ENCODE peak calls at places on chromosomes 5 and 9, in five cellular contexts. K, D, X, C and V are unnamed samples. For H3K4me1, the result is how much of the 10 kb centered on the place peaks cover.

GRCh38 chr5:139600336-139600949 is 39.3 kb downstream of the UBE2D2 start:
- DNase-seq in K (no peak), D (peak), X (no peak), C (peak), V (no peak)

GRCh38 chr5:55636711-55637110 is 75.4 kb downstream of the SLC38A9 start:
- DNase-seq in K (no peak), D (peak), X (no peak), C (peak), V (peak)

GRCh38 chr5:9059920-9060691 is 485.8 kb downstream of the SEMA5A start:
- DNase-seq in K (no peak), D (peak), X (no peak), C (peak), V (peak)

GRCh38 chr5:163456029-163456589 is 3.8 kb downstream of the NUDCD2 start:
- DNase-seq in K (no peak), D (no peak), X (no peak), C (no peak), V (no peak)

GRCh38 chr9:18605763-18606162 is 131.8 kb downstream of the ADAMTSL1 start:
- DNase-seq in K (no peak), D (peak), X (no peak), C (peak), V (peak)

GRCh38 chr9:106682420-106682819 is 180.5 kb upstream of the ZNF462 start:
- DNase-seq in K (no peak), D (no peak), X (no peak), C (peak), V (peak)

GRCh38 chr9:124456341-124457078 is 6.3 kb downstream of the ADGRD2 start:
- DNase-seq in K (no peak), D (no peak), X (no peak), C (no peak), V (no peak)

GRCh38 chr5:62268792-62269191 is 37.2 kb upstream of the KIF2A start:
- DNase-seq in K (no peak), D (no peak), X (no peak), C (no peak), V (no peak)

GRCh38 chr5:2919310-2920018 is 168.0 kb upstream of the IRX2 start:
- DNase-seq in K (no peak), D (no peak), X (no peak), C (no peak), V (no peak)

GRCh38 chr5:39040875-39041274 is 33.3 kb downstream of the RICTOR start:
- DNase-seq in K (no peak), D (no peak), X (no peak), C (no peak), V (no peak)

GRCh38 chr5:54778783-54779182 is 206.6 kb downstream of the ESM1 start:
- DNase-seq in K (no peak), D (no peak), X (no peak), C (no peak), V (no peak)

GRCh38 chr9:87684627-87685204 is 41.2 kb upstream of the CTSL start:
- DNase-seq in K (peak), D (peak), X (peak), C (peak), V (peak)

GRCh38 chr9:111916234-111916645 is 19.6 kb downstream of the UGCG start:
- DNase-seq in K (no peak), D (no peak), X (no peak), C (peak), V (no peak)

GRCh38 chr5:109105631-109106267 is 304.0 kb downstream of the PJA2 start:
- DNase-seq in K (no peak), D (peak), X (no peak), C (peak), V (peak)

GRCh38 chr5:154356256-154356655 is 89.5 kb upstream of the SAP30L start:
- DNase-seq in K (no peak), D (peak), X (no peak), C (no peak), V (no peak)

GRCh38 chr5:150124111-150124557 is 31.5 kb downstream of the PDGFRB start:
- DNase-seq in K (no peak), D (no peak), X (no peak), C (no peak), V (no peak)

GRCh38 chr9:129626944-129627297 is 958 bp downstream of the NTMT1 start:
- DNase-seq in K (no peak), D (peak), X (no peak), C (peak), V (peak)

GRCh38 chr5:78587081-78587774 is 61.3 kb downstream of the LHFPL2 start:
- DNase-seq in K (no peak), D (no peak), X (no peak), C (no peak), V (no peak)

GRCh38 chr5:36422957-36423356 is 121.3 kb upstream of the RANBP3L start:
- DNase-seq in K (no peak), D (no peak), X (no peak), C (no peak), V (no peak)

GRCh38 chr5:112097768-112098167 is 321.3 kb downstream of the EPB41L4A start:
- DNase-seq in K (no peak), D (no peak), X (no peak), C (no peak), V (no peak)

DNA sequence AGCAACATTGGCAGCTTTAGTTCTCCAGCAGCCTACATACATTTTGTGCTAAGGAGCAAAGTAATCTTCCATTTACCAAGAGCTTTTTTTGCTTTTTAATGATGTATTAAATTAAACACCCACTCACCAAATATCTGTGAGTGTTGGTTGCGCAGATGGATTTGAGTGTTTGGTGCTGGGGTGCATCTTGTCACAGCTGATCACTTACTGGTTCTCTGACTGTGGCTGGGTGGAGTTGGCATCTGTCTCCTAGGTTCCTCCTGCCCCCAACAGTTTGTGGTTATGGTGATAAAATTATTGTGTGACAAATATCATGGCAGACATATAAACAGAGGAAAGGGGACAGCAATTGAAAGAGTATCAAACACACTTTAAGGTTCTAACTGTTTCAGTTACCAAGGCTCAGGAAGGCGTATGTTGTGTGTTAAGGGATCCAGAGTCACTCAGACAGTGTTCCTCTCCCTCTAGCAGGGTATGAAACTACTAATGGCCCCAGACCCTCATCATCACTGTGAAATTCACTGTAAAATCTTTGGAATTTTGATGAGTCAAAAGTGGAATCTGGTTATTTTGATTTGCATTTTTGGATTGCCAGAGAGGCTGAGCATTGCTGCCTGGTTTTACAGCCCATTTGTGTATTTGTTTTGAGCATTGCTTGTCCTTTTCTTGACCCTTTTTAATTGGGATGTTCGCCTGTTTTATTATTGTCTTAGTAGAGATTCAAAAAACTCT is 81.7 kb downstream of the PDE8B start:
- DNase-seq in K (no peak), D (peak), X (no peak), C (peak), V (no peak)
- H3K4me1 ChIP-seq in K (under half), D (under half), X (under half), C (under half), V (under half)

GRCh38 chr5:91382530-91383026 is 539 bp downstream of the ARRDC3 start:
- DNase-seq in K (peak), D (peak), X (no peak), C (peak), V (peak)

GRCh38 chr5:91379602-91380490 is 3.3 kb downstream of the ARRDC3 start:
- DNase-seq in K (peak), D (peak), X (peak), C (peak), V (peak)

GRCh38 chr5:91381774-91382492 is 1.2 kb downstream of the ARRDC3 start:
- DNase-seq in K (peak), D (peak), X (no peak), C (peak), V (peak)

GRCh38 chr5:91380491-91381133 is 2.5 kb downstream of the ARRDC3 start:
- DNase-seq in K (peak), D (peak), X (peak), C (peak), V (peak)

DNA sequence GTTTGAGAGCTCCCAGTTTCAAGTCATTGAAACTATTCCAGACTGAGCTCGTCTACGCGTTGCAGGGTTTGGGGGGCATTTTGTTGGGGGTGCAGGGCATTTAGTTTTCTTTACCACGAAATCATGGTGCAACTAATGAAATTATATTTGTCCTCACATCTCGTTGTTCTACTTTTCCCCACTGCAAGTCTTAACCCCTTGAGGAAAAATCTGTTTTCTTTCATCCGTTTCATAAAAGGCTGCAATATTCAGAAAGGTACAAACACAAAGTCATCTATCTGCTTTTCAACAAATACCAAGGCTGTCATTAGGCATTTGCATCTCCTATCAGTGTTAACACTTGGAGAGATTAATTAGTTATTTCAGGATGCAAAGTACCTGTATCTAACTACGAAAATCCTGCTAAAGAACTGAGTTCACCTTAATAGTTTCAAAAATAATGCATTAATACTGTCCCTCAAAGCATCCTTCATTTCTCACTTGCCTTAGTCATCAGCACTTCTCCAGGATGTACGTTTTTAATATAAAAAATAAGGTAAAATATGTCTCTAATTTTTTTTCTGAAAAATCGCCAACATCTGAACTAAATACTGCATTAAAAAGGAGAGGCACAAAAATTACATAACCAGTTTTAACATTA is 1.9 kb downstream of the ARRDC3 start:
- DNase-seq in K (peak), D (no peak), X (no peak), C (no peak), V (no peak)
- H2BK120ac ChIP-seq in K (no peak), D (no peak), X (no peak), C (no peak), V (no peak)

GRCh38 chr9:133144887-133145466 is 18.7 kb downstream of the GBGT1 start:
- DNase-seq in K (no peak), D (peak), X (no peak), C (peak), V (no peak)

GRCh38 chr9:133144142-133144886 is 19.4 kb downstream of the GBGT1 start:
- DNase-seq in K (peak), D (peak), X (peak), C (peak), V (peak)

GRCh38 chr9:133143639-133144141 is 20.0 kb downstream of the GBGT1 start:
- DNase-seq in K (no peak), D (no peak), X (no peak), C (no peak), V (no peak)

GRCh38 chr9:133141833-133142594 is 21.0 kb upstream of the RALGDS start:
- DNase-seq in K (no peak), D (no peak), X (no peak), C (no peak), V (no peak)

DNA sequence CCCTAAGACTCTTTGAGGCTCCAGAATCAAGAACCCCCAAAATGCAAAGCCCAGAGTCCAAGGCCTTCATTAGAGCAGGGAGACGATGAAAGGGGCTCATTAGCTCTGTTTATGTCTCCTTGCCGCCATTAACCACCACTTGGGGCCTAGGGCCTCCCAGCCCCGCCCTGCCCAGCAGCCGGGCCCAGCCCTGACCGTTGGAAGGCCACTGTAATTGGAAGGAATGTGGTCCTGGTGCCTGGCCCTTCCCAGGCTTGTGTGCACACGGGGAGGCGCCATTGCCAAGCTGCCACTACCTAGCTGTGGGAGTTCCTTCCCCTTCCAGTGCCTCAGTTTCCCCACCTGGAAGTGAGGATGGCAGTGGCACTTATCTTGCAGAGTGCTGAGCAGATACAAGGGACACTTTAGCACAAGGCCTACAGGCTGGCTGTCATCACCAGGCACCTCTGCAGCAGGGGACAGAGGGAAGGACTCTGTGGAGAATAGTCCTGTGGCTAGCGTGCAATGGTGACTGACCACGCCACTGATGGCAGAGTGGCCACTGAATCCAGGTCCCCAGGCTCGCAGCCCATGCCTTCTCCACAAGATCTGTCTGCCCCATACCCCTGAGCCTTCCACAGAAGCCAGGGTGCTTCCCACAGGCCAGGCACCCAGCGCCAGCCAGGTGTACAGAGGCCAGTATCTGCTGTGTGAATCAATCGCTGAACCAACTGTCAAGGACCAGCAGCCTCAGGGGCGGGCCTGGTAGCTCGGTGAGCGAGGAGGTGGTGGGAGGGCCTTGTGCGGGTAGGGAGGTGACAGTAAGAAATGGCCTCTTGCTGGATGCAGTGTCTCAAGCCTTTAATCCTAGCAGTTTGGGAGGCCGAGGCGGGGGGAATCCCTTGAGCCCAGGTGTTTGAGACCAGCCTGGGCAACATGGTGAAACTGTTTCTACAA is 20.8 kb downstream of the GBGT1 start:
- DNase-seq in K (no peak), D (no peak), X (no peak), C (no peak), V (no peak)
- H3K9ac ChIP-seq in K (peak), D (no peak), X (no peak), C (no peak), V (no peak)

DNA sequence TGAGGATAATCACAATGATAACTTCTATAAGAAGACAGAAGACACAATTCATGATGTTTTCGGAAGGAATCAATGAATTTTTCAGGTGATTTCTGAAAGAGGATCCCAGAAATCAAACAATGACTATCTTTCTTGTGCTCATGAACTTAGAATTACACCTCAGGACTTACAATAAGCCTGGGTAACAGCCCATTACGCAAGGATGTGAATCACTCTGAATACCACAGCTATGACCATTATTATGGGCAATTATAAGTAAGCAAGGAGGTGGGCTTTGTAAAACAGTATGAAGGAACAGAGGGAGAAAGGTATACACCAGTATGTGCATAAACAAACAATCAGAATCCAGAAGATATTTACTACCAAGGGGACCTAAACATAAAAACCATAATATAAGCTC is 21.5 kb upstream of the PPP2CA start:
- DNase-seq in K (no peak), D (peak), X (no peak), C (peak), V (peak)
- H3K4me1 ChIP-seq in K (under half), D (under half), X (under half), C (under half), V (under half)

GRCh38 chr9:85112933-85113418 is 443.4 kb downstream of the NTRK2 start:
- DNase-seq in K (no peak), D (no peak), X (no peak), C (no peak), V (no peak)
- H2BK120ac ChIP-seq in K (no peak), D (no peak), X (no peak), C (no peak), V (no peak)

GRCh38 chr5:170402508-170402907 is 13.3 kb upstream of the KCNMB1 start:
- DNase-seq in K (no peak), D (no peak), X (no peak), C (no peak), V (no peak)

GRCh38 chr5:170393235-170393634 is 4.1 kb upstream of the KCNMB1 start:
- DNase-seq in K (no peak), D (no peak), X (no peak), C (peak), V (no peak)

GRCh38 chr5:170393958-170394357 is 4.8 kb upstream of the KCNMB1 start:
- DNase-seq in K (no peak), D (no peak), X (no peak), C (no peak), V (no peak)

GRCh38 chr5:170397059-170397458 is 7.9 kb upstream of the KCNMB1 start:
- DNase-seq in K (no peak), D (no peak), X (no peak), C (no peak), V (peak)
- H3K9ac ChIP-seq in K (no peak), D (no peak), X (no peak), C (no peak), V (no peak)